ENCODE peak calls at places on chromosome 15, in seven cellular contexts. S is HCT116, L is GM23338, C is neural progenitor cell, I is GM23248, H is SK-N-SH, G is MM.1S. V is an unnamed sample.

GRCh38 chr15:81924667-81925183 is 121.1 kb downstream of the MEX3B start:
- DNase-seq in S (no peak), H (no peak), C (no peak), I (no peak), L (no peak), G (no peak), V (no peak)

GRCh38 chr15:66876731-66877545 is 174.9 kb downstream of the SMAD6 start:
- DNase-seq in G (no peak), S (no peak), I (no peak), H (no peak), C (no peak), L (no peak), V (no peak)

GRCh38 chr15:39301589-39301999 is 279.3 kb upstream of the THBS1 start:
- DNase-seq in H (no peak), L (no peak), G (no peak), C (no peak), I (peak), S (no peak), V (no peak)

GRCh38 chr15:77604973-77605372 is 27.7 kb downstream of the LINGO1 start:
- DNase-seq in I (no peak), L (no peak), H (no peak), G (no peak), S (no peak), C (no peak), V (no peak)

GRCh38 chr15:85563328-85563727 is 182.9 kb downstream of the AKAP13 start:
- DNase-seq in G (no peak), S (no peak), C (peak), H (no peak), I (peak), L (peak), V (peak)

GRCh38 chr15:88900309-88900981 is 5.1 kb upstream of the HAPLN3 start:
- DNase-seq in L (no peak), C (no peak), I (peak), H (no peak), G (no peak), S (no peak), V (peak)

GRCh38 chr15:89790206-89790605 is 14.1 kb downstream of the MESP2 start:
- DNase-seq in G (no peak), C (no peak), S (no peak), H (no peak), L (no peak), I (no peak), V (no peak)

GRCh38 chr15:40470423-40471104 is at the start of gene CHST14:
- DNase-seq in H (peak), I (peak), S (no peak), C (peak), G (peak), L (peak), V (peak)

GRCh38 chr15:45442497-45443135 is 64.3 kb upstream of the GATM start:
- DNase-seq in H (no peak), L (peak), G (no peak), I (peak), C (no peak), S (no peak), V (no peak)

GRCh38 chr15:99124641-99125040 is 19.8 kb downstream of the SYNM start:
- DNase-seq in S (no peak), H (no peak), L (no peak), C (no peak), G (no peak), I (no peak), V (no peak)

GRCh38 chr15:99122831-99123705 is 18.2 kb downstream of the SYNM start:
- DNase-seq in C (no peak), G (no peak), H (no peak), S (no peak), L (no peak), I (no peak), V (no peak)

GRCh38 chr15:99125061-99125990 is 20.4 kb downstream of the SYNM start:
- DNase-seq in C (no peak), G (no peak), I (no peak), S (no peak), L (no peak), H (no peak), V (no peak)

GRCh38 chr15:99121691-99122410 is 17.0 kb downstream of the SYNM start:
- DNase-seq in L (no peak), G (no peak), S (no peak), H (no peak), I (no peak), C (no peak), V (no peak)

DNA sequence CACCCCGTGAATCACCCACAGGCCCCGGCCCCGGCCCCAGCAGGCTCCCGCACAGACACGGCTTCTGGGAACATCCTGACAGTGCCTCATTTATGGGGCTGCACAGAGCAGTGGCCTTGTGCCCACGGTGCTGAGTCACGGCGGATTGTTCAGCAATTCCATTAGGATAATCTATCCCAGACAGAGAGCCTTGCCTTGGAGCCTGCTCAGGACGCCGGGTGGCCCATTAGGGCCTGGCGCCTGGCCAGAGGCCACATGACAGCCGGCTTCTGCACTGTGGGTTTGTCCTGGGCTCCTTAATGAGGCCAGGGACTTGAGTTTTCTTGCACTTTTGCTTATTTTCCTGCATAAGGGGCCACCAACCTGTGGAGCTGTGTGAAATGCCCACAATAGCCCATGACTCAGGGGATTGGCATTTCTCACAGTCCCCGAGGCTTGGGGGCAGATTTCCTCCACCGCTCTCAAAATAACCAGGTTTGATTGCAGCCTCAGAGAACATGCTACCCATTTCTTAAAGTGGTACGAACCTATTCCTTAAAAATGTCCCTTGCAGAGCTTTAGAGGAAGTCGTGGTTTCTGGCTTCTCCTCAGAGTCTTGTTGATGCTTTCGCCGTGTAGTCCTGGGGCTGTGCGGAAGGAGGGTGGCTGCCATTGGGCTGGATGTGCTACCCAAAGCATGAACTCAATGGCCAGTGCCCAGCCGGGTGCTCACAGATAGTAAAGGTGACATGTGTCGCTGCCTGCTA is 19.0 kb downstream of the SYNM start:
- DNase-seq in G (peak), L (peak), H (peak), I (peak), C (peak), S (peak), V (peak)
- TF ChIP-seq EZH2phosphoT487 in G (no peak), L (no peak), H (no peak), I (peak), C (no peak), S (no peak), V (no peak)

DNA sequence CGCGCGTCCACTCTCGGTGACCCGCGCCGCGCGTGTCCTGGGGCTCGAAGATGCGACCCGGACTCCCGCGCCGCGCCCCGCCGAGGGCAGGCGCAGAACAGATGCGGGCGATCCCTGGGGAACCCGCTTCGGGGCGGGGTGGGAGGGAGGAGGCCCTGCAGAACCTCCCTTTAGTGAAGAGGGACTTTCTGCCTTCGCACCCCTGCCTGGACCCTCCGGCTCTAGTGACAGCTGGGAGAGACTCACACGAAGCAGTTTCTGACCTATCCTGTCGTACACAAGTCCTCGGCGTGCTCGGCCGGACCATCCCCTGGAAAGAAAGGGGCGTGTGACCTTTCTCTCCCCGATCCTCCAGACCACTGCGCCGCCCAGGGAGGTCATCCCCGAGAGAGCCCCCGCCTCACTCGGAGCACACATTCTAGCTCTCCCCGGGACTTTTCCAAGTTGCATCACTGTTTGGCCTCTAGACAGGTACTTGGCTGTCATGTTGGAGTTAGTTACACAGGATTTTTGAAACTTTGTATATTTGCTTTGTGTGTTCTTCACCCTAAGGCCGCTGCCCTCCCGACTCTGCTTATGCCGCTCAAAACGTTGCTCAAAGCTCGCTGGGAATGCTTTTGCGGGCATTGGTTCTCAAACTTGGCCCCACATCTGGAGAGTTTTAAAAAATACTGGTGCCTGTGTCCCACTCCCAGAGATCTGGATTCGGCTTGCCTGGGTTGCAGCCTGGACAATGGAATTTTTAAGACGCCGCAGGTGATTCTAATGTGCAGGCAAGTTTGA is 581 bp downstream of the CGNL1 start:
- DNase-seq in I (peak), G (no peak), H (no peak), L (peak), C (peak), S (no peak), V (peak)
- H3K4me3 ChIP-seq in I (peak), G (no peak), H (peak), L (peak), C (peak), S (peak), V (peak)

DNA sequence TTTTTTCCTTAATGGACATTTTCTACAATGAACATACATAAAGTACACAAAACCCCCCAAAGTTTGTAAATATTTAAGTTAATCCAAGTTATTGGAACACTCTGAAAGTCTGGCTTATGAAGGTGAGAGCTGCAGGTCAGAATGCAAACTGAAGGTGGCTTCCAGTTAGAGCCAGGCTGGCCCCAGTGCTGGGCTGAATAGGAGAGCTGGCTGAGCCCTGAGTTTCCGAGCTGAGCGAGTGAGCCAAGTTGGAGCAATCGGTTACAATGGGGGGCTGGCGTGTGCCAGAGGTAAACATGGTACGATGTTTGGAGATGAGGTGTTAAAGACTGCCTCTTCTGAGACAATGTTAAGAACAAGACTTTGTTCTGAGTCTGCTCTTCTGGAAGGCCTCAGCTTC is 230.8 kb upstream of the MCTP2 start:
- DNase-seq in S (no peak), L (peak), I (no peak), H (no peak), C (peak), G (no peak), V (peak)
- H3K27ac ChIP-seq in S (no peak), L (no peak), I (no peak), H (no peak), C (no peak), G (no peak), V (no peak)

GRCh38 chr15:31337352-31338031 is 10.9 kb downstream of the KLF13 start:
- DNase-seq in S (no peak), C (no peak), G (peak), I (no peak), L (no peak), H (no peak), V (no peak)
- TF ChIP-seq EZH2phosphoT487 in S (no peak), C (no peak), G (no peak), I (no peak), L (no peak), H (no peak), V (no peak)

DNA sequence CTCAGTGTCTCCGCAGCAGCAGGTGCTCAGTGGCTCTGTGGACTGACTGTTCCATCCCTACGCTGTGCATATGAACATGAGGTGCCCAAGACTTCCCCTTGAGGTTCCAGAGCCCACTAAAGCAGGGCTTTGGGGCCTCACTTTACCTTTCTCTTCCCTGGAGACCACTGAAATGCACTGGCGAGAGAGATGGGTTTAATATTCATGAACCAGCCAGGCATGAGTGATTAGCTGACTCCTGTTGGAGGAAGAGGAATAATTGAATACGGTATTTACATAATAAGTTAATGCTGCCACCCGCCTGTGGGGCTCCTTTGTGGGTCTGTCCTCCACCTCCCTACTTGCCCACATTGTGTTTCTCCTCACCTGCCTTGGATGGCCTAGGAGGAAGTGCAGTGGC is 263.5 kb downstream of the TLE3 start:
- DNase-seq in S (no peak), H (no peak), I (no peak), G (no peak), C (no peak), L (no peak), V (no peak)
- H3K4me3 ChIP-seq in S (no peak), H (no peak), I (no peak), G (no peak), C (no peak), L (no peak), V (no peak)

GRCh38 chr15:64761156-64761555 is 14.2 kb downstream of the RBPMS2 start:
- DNase-seq in H (no peak), S (no peak), I (no peak), C (no peak), G (no peak), L (peak), V (no peak)

GRCh38 chr15:64763021-64763420 is 12.4 kb downstream of the RBPMS2 start:
- DNase-seq in C (no peak), H (no peak), I (no peak), L (no peak), S (no peak), G (no peak), V (no peak)

GRCh38 chr15:64763462-64763861 is 11.9 kb downstream of the RBPMS2 start:
- DNase-seq in I (no peak), H (no peak), S (no peak), C (no peak), L (no peak), G (no peak), V (no peak)

GRCh38 chr15:64763874-64764273 is 11.5 kb downstream of the RBPMS2 start:
- DNase-seq in C (no peak), G (no peak), H (no peak), L (no peak), I (no peak), S (no peak), V (no peak)

DNA sequence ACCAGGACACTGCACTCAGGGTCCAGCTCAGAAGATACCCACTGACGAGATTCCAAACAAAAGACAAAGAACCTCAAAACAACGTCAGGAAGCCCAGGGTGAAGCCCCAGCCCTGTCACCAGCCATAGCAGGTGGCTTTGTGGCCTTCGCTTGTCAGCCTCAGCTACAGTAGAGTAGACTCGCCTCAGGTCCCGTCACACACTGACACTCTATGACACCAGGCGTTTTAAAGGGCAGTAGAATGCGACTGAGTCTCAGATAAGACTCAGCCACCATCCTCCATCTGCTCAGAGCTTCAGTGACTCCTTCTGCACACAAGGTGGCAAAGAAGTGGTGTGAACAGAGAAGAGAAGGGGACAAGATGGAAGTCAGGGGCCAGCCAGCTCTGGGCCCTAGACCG is 12.8 kb downstream of the RBPMS2 start:
- DNase-seq in S (no peak), H (no peak), I (no peak), C (no peak), G (no peak), L (no peak), V (no peak)
- H3K27ac ChIP-seq in S (no peak), H (no peak), I (no peak), C (no peak), G (no peak), L (no peak), V (no peak)

DNA sequence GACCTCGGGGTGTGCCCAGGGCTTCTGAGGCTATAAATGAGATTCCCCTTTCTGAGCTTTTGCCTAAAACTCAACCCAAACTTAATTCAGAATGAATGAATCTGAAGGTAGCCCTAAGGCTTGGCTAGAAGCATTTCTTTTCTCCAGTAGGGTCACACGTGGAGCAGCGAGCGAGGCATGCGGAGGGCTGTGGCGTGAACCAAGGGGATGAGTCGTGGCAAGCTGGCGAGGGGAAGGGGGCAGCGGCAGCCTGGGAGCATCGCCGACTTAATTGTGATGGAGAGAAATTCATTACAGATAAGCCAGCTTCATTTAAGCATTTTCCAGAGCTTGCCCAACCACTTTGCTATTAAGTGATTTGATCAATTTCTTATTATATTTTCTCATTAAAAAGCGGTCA is 79.9 kb downstream of the CHSY1 start:
- DNase-seq in S (no peak), I (no peak), L (no peak), C (no peak), G (no peak), H (peak), V (no peak)
- TF ChIP-seq EZH2phosphoT487 in S (no peak), I (no peak), L (no peak), C (no peak), G (no peak), H (no peak), V (no peak)

GRCh38 chr15:73922186-73923151 is 3.8 kb upstream of the LOXL1 start:
- DNase-seq in G (no peak), L (peak), I (peak), C (peak), S (no peak), H (no peak), V (peak)

GRCh38 chr15:73926191-73927002 is at the start of gene LOXL1:
- DNase-seq in C (peak), G (no peak), H (no peak), I (peak), L (peak), S (peak), V (peak)

GRCh38 chr15:73923156-73923487 is 3.1 kb upstream of the LOXL1 start:
- DNase-seq in C (no peak), H (no peak), S (no peak), G (no peak), I (no peak), L (no peak), V (no peak)

GRCh38 chr15:73923488-73924164 is 2.6 kb upstream of the LOXL1 start:
- DNase-seq in L (no peak), G (no peak), S (no peak), I (no peak), H (no peak), C (no peak), V (no peak)

GRCh38 chr15:73924258-73924921 is 1.9 kb upstream of the LOXL1 start:
- DNase-seq in H (no peak), C (peak), S (no peak), I (peak), G (no peak), L (no peak), V (peak)
- H3K4me3 ChIP-seq in H (peak), C (no peak), S (no peak), I (peak), G (no peak), L (no peak), V (no peak)